ENCODE peak calls at places on chromosomes 7 and 10, in five cellular contexts. Y, P, W, M and L are unnamed samples.

GRCh38 chr7:134741901-134742635 is 37.4 kb upstream of the CALD1 start:
- DNase-seq in Y (no peak), P (no peak), W (no peak), M (no peak), L (no peak)

GRCh38 chr10:72109619-72110215 is 21.4 kb upstream of the SPOCK2 start:
- DNase-seq in Y (no peak), P (no peak), W (no peak), M (no peak), L (no peak)

GRCh38 chr7:17462059-17462695 is 163.7 kb downstream of the AHR start:
- DNase-seq in Y (no peak), P (no peak), W (no peak), M (peak), L (no peak)

GRCh38 chr10:97234403-97234802 is 48.6 kb upstream of the SLIT1 start:
- DNase-seq in Y (peak), P (peak), W (peak), M (peak), L (no peak)

GRCh38 chr10:99676895-99677294 is 17.6 kb downstream of the ENTPD7 start:
- DNase-seq in Y (no peak), P (no peak), W (no peak), M (no peak), L (no peak)

GRCh38 chr10:98262571-98262970 is 5.4 kb downstream of the LOXL4 start:
- DNase-seq in Y (peak), P (no peak), W (no peak), M (peak), L (no peak)

GRCh38 chr10:36280396-36280795 is 638.3 kb upstream of the FZD8 start:
- DNase-seq in Y (no peak), P (no peak), W (no peak), M (no peak), L (no peak)

GRCh38 chr7:2144926-2145325 is 87.8 kb downstream of the MAD1L1 start:
- DNase-seq in Y (no peak), P (no peak), W (no peak), M (no peak), L (no peak)

GRCh38 chr7:29467193-29467592 is 96.4 kb upstream of the PRR15 start:
- DNase-seq in Y (no peak), P (no peak), W (no peak), M (no peak), L (no peak)

DNA sequence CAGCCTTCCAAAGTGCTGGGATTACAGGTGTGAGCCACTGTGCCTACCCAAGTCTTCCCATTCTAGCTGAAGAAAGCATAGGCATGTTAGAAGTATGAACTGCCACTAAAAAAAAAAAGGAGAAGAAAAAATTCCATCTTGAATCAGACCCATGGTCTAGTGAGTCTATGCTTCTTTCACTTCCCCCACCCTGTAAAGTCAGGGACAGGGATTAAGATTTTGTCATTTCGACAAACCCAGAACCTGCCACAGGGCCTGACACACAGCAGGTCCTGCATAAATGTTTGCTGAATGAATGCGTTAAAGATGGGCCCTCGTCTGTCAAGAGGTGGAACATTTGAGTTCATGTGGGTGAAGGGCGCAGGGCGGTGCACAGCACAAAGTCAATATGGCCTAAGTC is 5.0 kb downstream of the HIPK2 start:
- DNase-seq in Y (no peak), P (no peak), W (no peak), M (no peak), L (no peak)
- TF ChIP-seq JUND in Y (no peak), P (no peak), W (no peak), M (no peak), L (no peak)

GRCh38 chr7:131933890-131934289 is 377.5 kb upstream of the PODXL start:
- DNase-seq in Y (no peak), P (no peak), W (no peak), M (no peak), L (no peak)
- TF ChIP-seq JUND in Y (no peak), P (no peak), W (no peak), M (no peak), L (no peak)

DNA sequence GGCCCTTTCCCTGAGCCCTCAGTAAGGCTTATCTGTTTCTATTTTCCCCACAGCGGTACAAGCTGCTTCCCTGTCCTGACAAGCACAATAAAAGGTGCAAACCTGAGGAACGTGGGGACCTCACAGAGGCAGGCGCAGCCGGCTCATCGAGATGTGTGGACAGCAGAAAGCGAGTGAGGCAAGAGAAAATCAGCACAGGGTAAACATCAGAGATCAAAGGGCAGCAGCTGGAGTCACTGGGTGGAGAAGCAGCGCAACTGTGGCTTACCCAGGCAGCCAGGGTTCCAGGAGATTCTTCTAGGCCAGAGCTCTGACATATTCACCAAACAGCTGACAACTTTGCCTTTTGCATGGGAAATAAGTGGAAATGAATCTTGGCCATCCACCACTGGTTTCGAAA is 212.6 kb downstream of the WDR11 start:
- DNase-seq in Y (no peak), P (peak), W (no peak), M (no peak), L (no peak)
- TF ChIP-seq JUND in Y (no peak), P (no peak), W (no peak), M (no peak), L (no peak)

GRCh38 chr7:816751-817671 is 15.3 kb upstream of the SUN1 start:
- DNase-seq in Y (no peak), P (no peak), W (peak), M (no peak), L (peak)
- TF ChIP-seq JUND in Y (no peak), P (no peak), W (no peak), M (no peak), L (no peak)

GRCh38 chr10:61992059-61992460 is 90.6 kb downstream of the ARID5B start:
- DNase-seq in Y (no peak), P (no peak), W (no peak), M (no peak), L (no peak)

GRCh38 chr10:61994404-61995031 is 93.0 kb downstream of the ARID5B start:
- DNase-seq in Y (no peak), P (no peak), W (no peak), M (no peak), L (no peak)

GRCh38 chr10:61993676-61994401 is 92.3 kb downstream of the ARID5B start:
- DNase-seq in Y (no peak), P (no peak), W (no peak), M (no peak), L (no peak)

GRCh38 chr10:61995093-61995492 is 93.6 kb downstream of the ARID5B start:
- DNase-seq in Y (no peak), P (no peak), W (no peak), M (no peak), L (no peak)

DNA sequence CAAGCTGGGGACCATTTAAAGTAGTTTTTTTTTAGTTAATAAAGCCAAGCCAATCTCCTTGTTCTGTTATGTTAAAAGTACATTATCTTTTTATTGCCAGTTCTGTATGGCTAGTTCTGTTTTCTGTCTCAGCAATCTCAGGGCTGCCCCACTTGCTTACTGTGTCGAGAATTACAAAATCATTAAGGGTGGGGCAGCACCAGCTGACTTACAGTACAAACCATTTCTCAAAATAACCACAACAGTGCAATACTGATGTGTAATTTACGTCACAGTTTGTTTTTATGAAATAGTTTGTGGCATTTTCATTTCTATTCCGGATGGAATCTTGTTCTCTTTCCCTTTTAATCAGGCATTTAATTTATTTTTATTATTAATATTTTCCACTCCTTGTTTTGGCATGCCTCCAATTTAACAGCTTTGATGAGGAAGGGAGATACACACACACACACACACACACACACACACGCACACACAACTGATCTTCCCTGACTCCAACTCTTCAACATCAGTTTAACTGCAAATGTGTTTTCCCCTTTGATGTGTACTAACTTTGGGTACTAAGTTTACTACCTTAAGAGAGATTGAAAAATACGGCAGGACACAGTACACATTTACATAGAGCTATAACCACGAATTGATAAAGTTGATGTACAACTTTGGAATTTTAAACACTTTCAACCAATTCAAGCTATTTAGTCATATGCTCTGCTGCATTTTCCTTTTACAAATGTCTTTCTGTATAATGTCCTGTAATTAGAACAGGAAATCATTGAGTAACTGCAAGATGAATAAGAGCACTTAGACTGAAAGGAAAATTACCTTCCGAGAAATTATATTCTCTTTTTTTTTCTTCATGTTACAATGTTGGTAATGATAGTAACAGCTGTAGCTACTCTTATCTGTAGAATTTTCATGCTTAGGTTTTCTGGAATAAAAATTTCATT is 91.5 kb downstream of the ARID5B start:
- DNase-seq in Y (peak), P (no peak), W (no peak), M (no peak), L (no peak)
- TF ChIP-seq JUND in Y (no peak), P (no peak), W (no peak), M (no peak), L (no peak)

GRCh38 chr7:15915694-15916093 is 229.2 kb upstream of the MEOX2 start:
- DNase-seq in Y (no peak), P (no peak), W (no peak), M (no peak), L (no peak)
- TF ChIP-seq JUND in Y (no peak), P (no peak), W (no peak), M (no peak), L (no peak)

DNA sequence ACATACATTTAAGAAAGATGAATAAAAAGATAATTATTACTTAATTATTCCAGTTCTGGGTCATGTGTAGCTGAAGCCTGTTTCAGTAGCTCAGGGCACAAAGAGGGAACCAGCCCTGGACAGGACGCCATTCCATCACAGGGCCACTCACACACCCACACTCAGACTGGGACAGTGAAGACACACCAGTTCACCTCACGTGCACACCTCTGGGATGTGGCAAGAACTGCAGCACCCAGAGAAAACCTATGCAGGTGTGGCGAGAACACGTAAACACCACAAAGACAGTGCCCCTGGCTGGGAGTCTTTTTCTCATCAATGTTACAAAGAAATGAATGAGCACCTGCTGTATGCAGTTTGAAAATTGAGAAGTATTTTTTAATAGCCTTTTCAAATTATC is 1.6 kb upstream of the IDI1 start:
- DNase-seq in Y (no peak), P (peak), W (peak), M (peak), L (no peak)
- TF ChIP-seq JUND in Y (no peak), P (no peak), W (no peak), M (no peak), L (no peak)